ENCODE peak calls at places on chromosome 2, in four cellular contexts. A, R, F and G are unnamed samples. For H3K27me3, the result is how much of the 10 kb centered on the place peaks cover.

GRCh38 chr2:74908763-74909444 is 49.5 kb upstream of the POLE4 start:
- DNase-seq in A (no peak), R (no peak), F (no peak), G (no peak)

GRCh38 chr2:12931211-12931844 is 214.6 kb downstream of the TRIB2 start:
- DNase-seq in A (no peak), R (no peak), F (peak), G (peak)

GRCh38 chr2:46821600-46821999 is 94.0 kb downstream of the MCFD2 start:
- DNase-seq in A (no peak), R (peak), F (no peak), G (no peak)

GRCh38 chr2:157468931-157469708 is 25.2 kb upstream of the CYTIP start:
- DNase-seq in A (peak), R (no peak), F (no peak), G (no peak)

GRCh38 chr2:42458396-42458795 is 35.4 kb downstream of the KCNG3 start:
- DNase-seq in A (no peak), R (no peak), F (no peak), G (no peak)

GRCh38 chr2:98374958-98375570 is 28.8 kb downstream of the CNGA3 start:
- DNase-seq in A (no peak), R (no peak), F (no peak), G (no peak)

GRCh38 chr2:55840460-55840859 is 83.1 kb downstream of the EFEMP1 start:
- DNase-seq in A (no peak), R (no peak), F (no peak), G (no peak)

GRCh38 chr2:221779614-221780067 is 207.5 kb upstream of the EPHA4 start:
- DNase-seq in A (peak), R (peak), F (no peak), G (peak)

GRCh38 chr2:130332271-130333073 is 10.2 kb upstream of the IMP4 start:
- DNase-seq in A (peak), R (no peak), F (peak), G (no peak)

GRCh38 chr2:239828192-239828972 is 196.8 kb downstream of the NDUFA10 start:
- DNase-seq in A (no peak), R (peak), F (no peak), G (no peak)

GRCh38 chr2:149087751-149088150 is 49.3 kb downstream of the LYPD6B start:
- DNase-seq in A (no peak), R (no peak), F (no peak), G (no peak)

GRCh38 chr2:68742638-68743037 is 8.0 kb downstream of the ARHGAP25 start:
- DNase-seq in A (no peak), R (no peak), F (no peak), G (no peak)

GRCh38 chr2:164495491-164496223 is 125.6 kb downstream of the GRB14 start:
- DNase-seq in A (peak), R (no peak), F (peak), G (no peak)

GRCh38 chr2:167438206-167438605 is 549.9 kb downstream of the XIRP2 start:
- DNase-seq in A (peak), R (no peak), F (peak), G (peak)

GRCh38 chr2:173647681-173648350 is 293.1 kb downstream of the CDCA7 start:
- DNase-seq in A (peak), R (no peak), F (no peak), G (no peak)

GRCh38 chr2:173997779-173998178 is 32.6 kb upstream of the SP3 start:
- DNase-seq in A (no peak), R (no peak), F (no peak), G (no peak)

GRCh38 chr2:228613133-228613532 is 431.6 kb upstream of the SPHKAP start:
- DNase-seq in A (peak), R (no peak), F (peak), G (peak)

GRCh38 chr2:37920570-37920969 is 4.5 kb upstream of the RMDN2 start:
- DNase-seq in A (peak), R (no peak), F (no peak), G (no peak)

GRCh38 chr2:237693281-237694039 is 66.1 kb downstream of the LRRFIP1 start:
- DNase-seq in A (no peak), R (no peak), F (peak), G (no peak)
- H3K27ac ChIP-seq in A (peak), R (peak), F (peak), G (peak)

GRCh38 chr2:124027182-124027581 is 2.1 kb downstream of the CNTNAP5 start:
- DNase-seq in A (peak), R (no peak), F (peak), G (no peak)

GRCh38 chr2:124025349-124025720 is 248 bp downstream of the CNTNAP5 start:
- DNase-seq in A (no peak), R (no peak), F (no peak), G (no peak)

GRCh38 chr2:124024491-124025348 is at the start of gene CNTNAP5:
- DNase-seq in A (peak), R (no peak), F (no peak), G (no peak)

GRCh38 chr2:124025896-124026295 is 809 bp downstream of the CNTNAP5 start:
- DNase-seq in A (no peak), R (no peak), F (no peak), G (no peak)
- H3K4me3 ChIP-seq in A (no peak), R (no peak), F (no peak), G (no peak)

DNA sequence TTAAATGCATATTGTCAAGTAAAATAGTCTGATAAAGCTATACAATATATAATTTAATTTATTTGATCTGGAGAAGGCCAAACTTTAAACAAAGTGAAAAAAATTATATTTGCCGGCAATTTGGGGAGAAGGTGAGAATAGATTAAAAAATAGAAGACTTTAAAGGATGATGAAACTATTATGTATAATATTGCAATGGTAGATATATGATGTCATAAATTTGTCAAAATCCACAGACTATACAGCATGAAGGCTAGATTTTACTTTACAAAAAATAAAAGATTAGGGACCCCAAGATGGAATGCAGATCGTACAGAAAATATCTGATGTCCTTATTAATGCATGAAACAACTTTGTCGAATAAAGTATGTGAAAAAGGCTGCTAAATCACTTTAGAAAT is 67.3 kb upstream of the MAL start:
- DNase-seq in A (no peak), R (no peak), F (no peak), G (no peak)
- H3K27me3 ChIP-seq in A (under half), R (under half), F (under half), G (under half)

GRCh38 chr2:20027715-20028434 is 15.4 kb upstream of the MATN3 start:
- DNase-seq in A (no peak), R (no peak), F (no peak), G (no peak)
- H3K27ac ChIP-seq in A (no peak), R (peak), F (no peak), G (no peak)

GRCh38 chr2:220531216-220531615 is 903.8 kb downstream of the SLC4A3 start:
- DNase-seq in A (no peak), R (no peak), F (no peak), G (no peak)
- H3K4me3 ChIP-seq in A (no peak), R (no peak), F (no peak), G (no peak)

DNA sequence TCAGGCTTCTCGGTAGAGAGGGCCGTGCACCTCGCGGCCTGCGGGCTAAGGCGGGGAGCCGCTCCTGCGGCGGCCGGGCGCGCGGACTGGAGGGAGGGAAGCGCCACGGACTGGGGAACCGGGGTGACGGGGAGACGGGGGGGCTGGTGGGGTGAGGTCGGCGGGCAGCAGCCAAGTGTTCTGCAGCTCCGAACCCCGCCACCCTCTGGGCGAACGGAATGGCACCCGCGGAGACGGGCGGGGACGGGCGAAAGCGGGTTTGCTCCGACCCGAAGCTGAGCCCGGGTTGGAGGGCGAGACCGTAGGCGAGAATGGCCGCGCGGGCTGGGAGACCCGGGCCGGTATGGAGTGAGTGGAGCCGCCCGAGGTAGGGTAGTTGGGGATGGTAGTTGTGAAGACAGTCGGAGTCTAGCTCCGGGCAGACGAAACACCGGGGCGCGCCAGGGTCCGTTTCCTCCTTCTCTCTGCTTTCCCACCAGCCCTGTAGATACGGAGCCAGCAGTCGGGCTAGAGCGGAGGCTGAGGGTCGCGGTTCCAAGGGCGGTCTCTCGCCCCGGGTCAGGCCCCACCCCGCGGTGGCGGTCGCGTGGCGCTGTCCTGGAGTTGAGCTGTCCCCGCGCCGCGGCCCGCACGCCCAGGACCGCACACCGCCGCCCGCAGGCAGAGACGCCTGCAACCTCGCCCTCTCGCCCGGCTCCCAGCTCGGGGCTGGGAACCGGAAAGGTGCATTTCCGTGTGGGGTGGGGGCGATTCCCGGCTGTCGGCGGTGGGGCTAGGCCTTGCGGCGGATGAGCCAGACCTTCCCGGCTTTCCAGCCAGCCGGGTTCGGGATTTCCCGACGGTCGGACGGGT is 160.3 kb upstream of the SIX2 start:
- DNase-seq in A (peak), R (no peak), F (no peak), G (no peak)
- H3K27me3 ChIP-seq in A (under half), R (under half), F (under half), G (half or more)

GRCh38 chr2:235774153-235774552 is 280.3 kb downstream of the AGAP1 start:
- DNase-seq in A (no peak), R (no peak), F (no peak), G (no peak)

GRCh38 chr2:235776531-235776930 is 282.7 kb downstream of the AGAP1 start:
- DNase-seq in A (no peak), R (peak), F (no peak), G (no peak)

GRCh38 chr2:235780410-235780809 is 286.6 kb downstream of the AGAP1 start:
- DNase-seq in A (no peak), R (no peak), F (no peak), G (no peak)

GRCh38 chr2:235779444-235779896 is 285.6 kb downstream of the AGAP1 start:
- DNase-seq in A (peak), R (no peak), F (peak), G (peak)
- H3K27ac ChIP-seq in A (no peak), R (no peak), F (no peak), G (no peak)